ENCODE peak calls at places on chromosome 15, in four cellular contexts. N is neural progenitor cell, Y is uterus, H is cardiac muscle cell. E is an unnamed sample.

GRCh38 chr15:90859234-90860131 is 8.9 kb upstream of the FURIN start:
- DNase-seq in N (no peak), Y (no peak), H (peak; percentile 30), E (no peak)

GRCh38 chr15:32923176-32923575 is 205.4 kb downstream of the GREM1 start:
- DNase-seq in N (no peak), Y (no peak), H (no peak), E (no peak)

GRCh38 chr15:77538793-77539487 is 93.8 kb downstream of the LINGO1 start:
- DNase-seq in N (no peak), Y (no peak), H (no peak), E (no peak)

GRCh38 chr15:45573961-45574629 is 13.1 kb upstream of the BLOC1S6 start:
- DNase-seq in N (peak; percentile 81), Y (no peak), H (peak; percentile 77), E (peak; percentile 69)

GRCh38 chr15:78739996-78740903 is 71.0 kb downstream of the ADAMTS7 start:
- DNase-seq in N (peak; percentile 84), Y (no peak), H (peak; percentile 86), E (no peak)

GRCh38 chr15:101029971-101030661 is 111.0 kb downstream of the LRRK1 start:
- DNase-seq in N (no peak), Y (peak; percentile 10), H (no peak), E (no peak)

GRCh38 chr15:46410681-46411080 is 775.9 kb downstream of the SQOR start:
- DNase-seq in N (no peak), Y (no peak), H (no peak), E (no peak)

GRCh38 chr15:98904466-98905048 is 103.0 kb downstream of the PGPEP1L start:
- DNase-seq in N (peak; percentile 66), Y (no peak), H (no peak), E (no peak)

GRCh38 chr15:85708402-85708932 is 86.3 kb downstream of the KLHL25 start:
- DNase-seq in N (no peak), Y (no peak), H (peak; percentile 89), E (no peak)

GRCh38 chr15:61681038-61681418 is 379.2 kb downstream of the VPS13C start:
- DNase-seq in N (no peak), Y (no peak), H (no peak), E (no peak)

GRCh38 chr15:91508633-91509032 is 344.9 kb upstream of the SLCO3A1 start:
- DNase-seq in N (no peak), Y (no peak), H (no peak), E (no peak)

GRCh38 chr15:90868261-90868689 is at the start of gene FURIN:
- DNase-seq in N (no peak), Y (no peak), H (no peak), E (no peak)

GRCh38 chr15:52328680-52329079 is 33.1 kb upstream of the MYO5C start:
- DNase-seq in N (no peak), Y (no peak), H (no peak), E (no peak)

GRCh38 chr15:56832125-56832524 is 86.3 kb upstream of the TCF12 start:
- DNase-seq in N (no peak), Y (peak; percentile 49), H (no peak), E (no peak)

GRCh38 chr15:30924353-30924752 is 20.6 kb downstream of the FAN1 start:
- DNase-seq in N (no peak), Y (no peak), H (no peak), E (no peak)

GRCh38 chr15:99477745-99478525 is 87.8 kb upstream of the MEF2A start:
- DNase-seq in N (no peak), Y (no peak), H (no peak), E (no peak)

GRCh38 chr15:56428821-56429458 is 36.0 kb downstream of the MNS1 start:
- DNase-seq in N (peak; percentile 11), Y (no peak), H (peak; percentile 19), E (no peak)

GRCh38 chr15:42184736-42185135 is 23.4 kb downstream of the VPS39 start:
- DNase-seq in N (no peak), Y (no peak), H (no peak), E (no peak)

GRCh38 chr15:66472176-66472999 is 25.2 kb downstream of the SNAPC5 start:
- DNase-seq in N (no peak), Y (no peak), H (peak; percentile 43), E (no peak)

GRCh38 chr15:22806156-22806555 is 19.7 kb downstream of the NIPA1 start:
- DNase-seq in N (no peak), Y (no peak), H (no peak), E (no peak)

GRCh38 chr15:52078876-52079700 is 33.5 kb downstream of the BCL2L10 start:
- DNase-seq in N (peak; percentile 90), Y (peak; percentile 78), H (peak; percentile 87), E (peak; percentile 75)

GRCh38 chr15:57259511-57260143 is 116.7 kb upstream of the CGNL1 start:
- DNase-seq in N (peak; percentile 84), Y (no peak), H (peak; percentile 43), E (peak; percentile 30)

GRCh38 chr15:69578792-69579587 is 126.4 kb downstream of the RPLP1 start:
- DNase-seq in N (no peak), Y (no peak), H (no peak), E (no peak)

GRCh38 chr15:69578252-69578651 is 125.6 kb downstream of the RPLP1 start:
- DNase-seq in N (no peak), Y (no peak), H (no peak), E (no peak)

GRCh38 chr15:69576948-69577351 is 124.3 kb downstream of the RPLP1 start:
- DNase-seq in N (no peak), Y (no peak), H (no peak), E (no peak)

GRCh38 chr15:69577397-69577796 is 124.8 kb downstream of the RPLP1 start:
- DNase-seq in N (no peak), Y (no peak), H (no peak), E (no peak)

DNA sequence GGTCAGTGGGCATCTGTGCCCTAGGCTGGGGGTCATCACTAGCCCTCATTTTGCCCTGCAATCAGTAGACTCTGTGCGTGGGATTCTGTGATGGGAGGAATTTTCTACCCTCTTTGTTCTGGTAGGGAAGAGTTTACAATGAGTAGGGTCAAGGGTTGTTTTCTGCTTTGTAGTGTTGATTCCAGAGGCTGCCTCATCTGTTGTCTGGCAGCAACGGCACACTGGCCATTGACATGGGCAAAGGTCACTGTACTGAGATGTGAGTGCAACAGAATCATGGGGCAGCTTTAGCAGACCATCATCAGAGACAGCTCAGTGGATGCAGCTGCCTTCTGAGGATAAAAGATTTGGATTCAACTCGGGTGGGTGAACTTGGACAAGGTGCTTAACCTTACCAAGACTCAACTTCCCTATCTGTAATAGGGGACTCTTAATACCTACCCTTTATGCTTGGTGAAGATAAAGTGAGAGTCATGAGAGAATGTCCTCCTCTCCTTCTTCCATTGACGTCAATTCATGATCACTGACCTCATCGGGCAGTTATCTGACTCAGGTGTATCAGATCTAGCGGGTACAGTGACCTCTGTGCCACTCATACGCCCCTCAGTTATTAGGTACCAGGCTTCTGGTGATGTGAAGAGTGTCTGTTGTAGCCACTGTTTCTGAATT is 127.5 kb downstream of the RPLP1 start:
- DNase-seq in N (peak; percentile 23), Y (no peak), H (no peak), E (no peak)
- TF ChIP-seq CTCF in N (no peak), Y (no peak), H (no peak), E (no peak)

GRCh38 chr15:72474912-72475601 is 927 bp downstream of the ARIH1 start:
- DNase-seq in N (peak; percentile 84), Y (peak; percentile 70), H (peak; percentile 83), E (peak; percentile 53)

GRCh38 chr15:72474466-72474911 is 359 bp downstream of the ARIH1 start:
- DNase-seq in N (no peak), Y (peak; percentile 33), H (peak; percentile 42), E (no peak)

GRCh38 chr15:72473670-72474465 is at the start of gene ARIH1:
- DNase-seq in N (peak; percentile 98), Y (peak; percentile 96), H (peak; percentile 97), E (peak; percentile 96)

GRCh38 chr15:72475674-72476073 is 1.5 kb downstream of the ARIH1 start:
- DNase-seq in N (no peak), Y (no peak), H (no peak), E (no peak)

GRCh38 chr15:72472907-72473669 is 1.0 kb upstream of the ARIH1 start:
- DNase-seq in N (no peak), Y (no peak), H (no peak), E (no peak)
- TF ChIP-seq CTCF in N (no peak), Y (no peak), H (peak; percentile 29), E (no peak)

GRCh38 chr15:71484080-71484479 is 326.3 kb upstream of the NR2E3 start:
- DNase-seq in N (no peak), Y (no peak), H (no peak), E (no peak)

GRCh38 chr15:71489570-71489969 is 320.8 kb upstream of the NR2E3 start:
- DNase-seq in N (no peak), Y (no peak), H (no peak), E (no peak)

GRCh38 chr15:71480566-71480965 is 329.8 kb upstream of the NR2E3 start:
- DNase-seq in N (no peak), Y (no peak), H (no peak), E (no peak)

DNA sequence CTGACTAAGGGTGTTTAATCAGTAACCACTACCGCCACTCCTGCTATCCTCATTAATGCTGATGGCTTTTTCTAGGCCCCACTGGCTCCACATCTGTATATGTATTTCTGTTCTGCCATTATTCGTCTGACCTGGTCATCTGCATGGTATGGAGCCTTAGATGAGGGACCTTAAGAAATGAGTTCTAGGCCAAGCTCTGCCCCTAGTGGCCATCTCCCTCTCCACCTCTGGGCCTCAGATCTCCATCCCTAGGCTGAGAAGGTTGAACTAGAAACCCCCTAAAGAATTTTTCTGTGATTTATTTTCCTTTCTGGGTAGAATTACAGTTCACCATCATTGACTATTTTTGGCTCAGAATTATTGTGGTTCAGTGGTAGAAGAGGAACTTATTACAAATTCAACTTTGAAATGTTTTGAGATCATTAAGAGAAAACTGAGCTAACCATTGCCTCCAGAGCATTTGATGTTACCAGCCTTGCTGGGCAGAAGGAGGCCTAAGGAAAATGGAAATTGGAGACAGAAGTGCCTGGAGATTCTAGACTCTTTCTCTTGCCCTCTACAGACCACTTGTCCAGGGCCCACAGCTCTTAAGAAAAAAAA is 325.2 kb upstream of the NR2E3 start:
- DNase-seq in N (peak; percentile 11), Y (no peak), H (no peak), E (no peak)
- TF ChIP-seq CTCF in N (peak; percentile 55), Y (no peak), H (peak; percentile 48), E (peak; percentile 36)

DNA sequence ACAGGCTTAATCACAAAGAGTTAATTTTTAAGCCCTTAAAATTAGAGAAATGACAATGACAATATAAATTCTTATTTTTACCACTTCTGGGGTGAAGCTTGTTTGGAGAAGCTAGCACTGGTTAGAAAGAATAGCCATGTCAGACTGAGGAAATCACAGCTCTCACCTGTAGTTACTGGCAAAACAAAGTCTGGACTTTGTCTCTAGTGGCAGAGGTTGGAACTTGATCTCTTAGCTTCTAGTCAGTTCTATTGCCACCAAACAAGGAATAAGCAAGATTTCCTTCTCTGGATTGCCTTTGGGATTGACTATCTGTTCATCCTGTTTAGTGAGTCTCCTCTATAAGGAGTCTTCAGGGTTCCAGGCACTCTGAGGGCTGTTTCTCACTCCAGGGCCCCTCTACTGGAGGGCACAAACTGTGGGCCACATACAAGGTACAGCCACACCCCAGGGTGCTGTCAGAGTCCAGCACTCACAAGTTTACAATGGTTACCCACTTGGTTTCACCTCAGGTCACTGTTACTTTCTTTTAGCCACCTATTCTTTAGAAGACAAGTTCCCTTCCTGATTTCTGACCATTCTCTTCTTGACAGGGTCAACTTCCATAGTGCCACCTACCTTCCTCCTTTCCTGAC is 426.6 kb upstream of the THBS1 start:
- DNase-seq in N (no peak), Y (no peak), H (no peak), E (no peak)
- TF ChIP-seq CTCF in N (peak; percentile 22), Y (no peak), H (no peak), E (peak; percentile 50)